ENCODE peak calls at places on chromosomes 3 and 15, in seven cellular contexts. T is H9, C is trophoblast cell, V is IMR-90, G is mesenchymal stem cell, A is H1, P is mesendoderm. E is an unnamed sample.

GRCh38 chr15:63833246-63833696 is 477 bp downstream of the HERC1 start:
- DNase-seq in A (no peak), C (peak), V (peak), G (peak), T (peak), P (peak), E (peak)

GRCh38 chr3:155704771-155705559 is 39.9 kb downstream of the PLCH1 start:
- DNase-seq in A (no peak), T (no peak), P (no peak), V (peak), C (no peak), G (no peak), E (peak)

GRCh38 chr3:133413166-133414020 is 13.5 kb downstream of the BFSP2 start:
- DNase-seq in T (no peak), C (peak), G (peak), A (no peak), P (peak), V (peak), E (no peak)

GRCh38 chr3:64152100-64152499 is 73.2 kb downstream of the PRICKLE2 start:
- DNase-seq in G (peak), A (no peak), P (no peak), V (peak), T (no peak), C (peak), E (no peak)

GRCh38 chr3:99925584-99925983 is 107.9 kb downstream of the CMSS1 start:
- DNase-seq in A (no peak), T (no peak), G (peak), P (no peak), V (peak), C (no peak), E (no peak)

GRCh38 chr3:126621627-126622345 is 33.1 kb downstream of the TXNRD3 start:
- DNase-seq in P (peak), V (peak), G (peak), T (no peak), A (no peak), C (peak), E (no peak)

GRCh38 chr3:191333481-191333880 is 3.2 kb upstream of the UTS2B start:
- DNase-seq in G (peak), T (no peak), V (no peak), A (no peak), C (no peak), P (no peak), E (no peak)

GRCh38 chr3:155525324-155525833 is 219.5 kb downstream of the PLCH1 start:
- DNase-seq in T (no peak), V (no peak), G (no peak), P (no peak), A (no peak), C (no peak), E (no peak)

GRCh38 chr3:45441570-45442313 is 53.4 kb downstream of the LARS2 start:
- DNase-seq in C (no peak), V (no peak), A (no peak), P (no peak), T (no peak), G (no peak), E (no peak)

GRCh38 chr3:100963041-100963440 is 30.2 kb downstream of the ABI3BP start:
- DNase-seq in C (no peak), A (no peak), P (no peak), V (no peak), T (no peak), G (no peak), E (no peak)

GRCh38 chr15:29283371-29283770 is 13.7 kb upstream of the NSMCE3 start:
- DNase-seq in A (no peak), P (no peak), C (no peak), T (no peak), G (no peak), V (no peak), E (no peak)

GRCh38 chr15:77040673-77041072 is 30.2 kb downstream of the TSPAN3 start:
- DNase-seq in G (no peak), C (no peak), T (no peak), A (no peak), P (no peak), V (peak), E (no peak)

GRCh38 chr3:186617038-186617934 is 4.4 kb downstream of the AHSG start:
- DNase-seq in G (peak), P (peak), V (peak), A (peak), C (peak), T (peak), E (peak)

GRCh38 chr3:179589143-179589542 is 15.3 kb downstream of the MRPL47 start:
- DNase-seq in P (no peak), T (no peak), A (no peak), C (no peak), V (peak), G (peak), E (no peak)

GRCh38 chr15:50148362-50148963 is 29.4 kb upstream of the ATP8B4 start:
- DNase-seq in C (peak), T (peak), A (peak), P (peak), G (peak), V (peak), E (peak)

GRCh38 chr15:51888593-51889195 is 59.2 kb downstream of the TMOD3 start:
- DNase-seq in P (no peak), C (peak), V (peak), G (peak), A (no peak), T (no peak), E (no peak)

GRCh38 chr3:186988806-186989205 is 58.5 kb downstream of the ST6GAL1 start:
- DNase-seq in C (no peak), V (no peak), T (no peak), G (no peak), P (no peak), A (no peak), E (no peak)

GRCh38 chr3:153768559-153769469 is 352.4 kb upstream of the ARHGEF26 start:
- DNase-seq in P (peak), A (peak), V (peak), T (peak), G (peak), C (peak), E (peak)

GRCh38 chr15:82040395-82040794 is 5.4 kb downstream of the MEX3B start:
- DNase-seq in T (no peak), A (no peak), V (peak), G (no peak), C (no peak), P (no peak), E (no peak)

GRCh38 chr3:146024260-146024659 is 136.7 kb downstream of the PLOD2 start:
- DNase-seq in T (no peak), C (no peak), V (no peak), A (no peak), G (no peak), P (no peak), E (no peak)

GRCh38 chr15:48472756-48473155 is 141.5 kb downstream of the DUT start:
- DNase-seq in C (no peak), V (peak), G (peak), T (no peak), A (no peak), P (no peak), E (no peak)

GRCh38 chr3:27723803-27724458 is 1.8 kb upstream of the EOMES start:
- DNase-seq in G (no peak), P (peak), C (no peak), A (no peak), V (no peak), T (no peak), E (no peak)

GRCh38 chr15:92037446-92037845 is 183.9 kb downstream of the SLCO3A1 start:
- DNase-seq in A (no peak), T (no peak), V (no peak), P (no peak), G (no peak), C (peak), E (no peak)

GRCh38 chr15:74374648-74375302 is 7.3 kb upstream of the CYP11A1 start:
- DNase-seq in T (no peak), P (no peak), A (no peak), C (no peak), V (no peak), G (no peak), E (no peak)

GRCh38 chr15:80562846-80563245 is 132.3 kb upstream of the ABHD17C start:
- DNase-seq in T (no peak), G (no peak), P (no peak), V (no peak), A (no peak), C (no peak), E (no peak)

GRCh38 chr15:62934236-62934971 is 108.1 kb upstream of the TPM1 start:
- DNase-seq in A (no peak), C (no peak), V (no peak), G (no peak), T (no peak), P (no peak), E (no peak)

GRCh38 chr3:179464296-179465092 is 13.2 kb upstream of the GNB4 start:
- DNase-seq in G (no peak), A (no peak), T (no peak), V (no peak), C (peak), P (peak), E (no peak)

GRCh38 chr15:19973718-19974117 is 567.9 kb downstream of the GOLGA6L6 start:
- DNase-seq in V (no peak), A (no peak), P (no peak), G (no peak), C (no peak), T (no peak), E (no peak)

GRCh38 chr3:187368765-187369450 is 723 bp downstream of the RTP4 start:
- DNase-seq in C (no peak), V (no peak), P (no peak), T (no peak), A (no peak), G (no peak), E (no peak)

GRCh38 chr3:161148832-161149475 is 43.8 kb upstream of the B3GALNT1 start:
- DNase-seq in V (no peak), T (no peak), G (peak), A (no peak), C (no peak), P (no peak), E (no peak)

GRCh38 chr15:41952003-41952563 is 20.3 kb downstream of the EHD4 start:
- DNase-seq in T (no peak), C (no peak), V (no peak), G (no peak), A (no peak), P (no peak), E (no peak)

GRCh38 chr3:6861331-6861988 is 545 bp downstream of the GRM7 start:
- DNase-seq in T (peak), G (no peak), P (peak), C (no peak), A (no peak), V (no peak), E (peak)

GRCh38 chr3:37787027-37787868 is 74.4 kb upstream of the CTDSPL start:
- DNase-seq in A (no peak), V (no peak), T (no peak), G (no peak), C (no peak), P (no peak), E (no peak)

DNA sequence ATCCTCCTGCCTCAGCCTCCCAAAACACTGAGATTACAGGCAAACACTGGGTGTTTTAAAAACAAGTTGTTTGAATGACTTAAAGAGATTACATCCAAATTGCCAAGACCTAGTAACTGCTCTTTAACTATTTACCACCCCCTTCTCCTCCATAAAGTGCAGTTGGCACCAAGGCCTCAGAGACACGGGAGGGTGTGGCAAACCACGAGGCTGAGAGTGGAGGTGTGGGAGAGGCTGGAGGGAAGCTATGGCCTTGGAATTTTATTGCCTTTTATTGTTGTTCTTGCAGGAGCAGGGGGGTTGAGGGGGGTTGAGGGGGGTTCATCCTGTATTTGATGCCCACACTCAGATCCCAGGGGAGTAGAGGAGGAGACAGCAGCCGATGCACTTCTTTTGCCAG is 76.0 kb upstream of the CTDSPL start:
- DNase-seq in G (no peak), C (no peak), P (no peak), T (no peak), V (no peak), A (no peak), E (no peak)
- H2AK5ac ChIP-seq in G (no peak), C (no peak), P (no peak), T (no peak), V (no peak), A (no peak), E (no peak)

GRCh38 chr3:127749787-127750225 is 72.5 kb downstream of the MGLL start:
- DNase-seq in G (no peak), A (no peak), V (no peak), C (no peak), P (peak), T (no peak), E (no peak)
- H2AK5ac ChIP-seq in G (peak), A (no peak), V (peak), C (no peak), P (no peak), T (no peak), E (peak)

GRCh38 chr15:26461847-26462608 is 310.8 kb downstream of the GABRB3 start:
- DNase-seq in G (no peak), P (no peak), A (no peak), V (no peak), T (no peak), C (no peak), E (no peak)
- H2AK5ac ChIP-seq in G (no peak), P (no peak), A (no peak), V (no peak), T (no peak), C (no peak), E (peak)

GRCh38 chr3:72246685-72247084 is 461.7 kb upstream of the PROK2 start:
- DNase-seq in C (no peak), V (no peak), T (no peak), P (no peak), A (no peak), G (no peak), E (no peak)
- H2AK5ac ChIP-seq in C (no peak), V (no peak), T (no peak), P (no peak), A (no peak), G (no peak), E (no peak)

GRCh38 chr3:55435446-55435845 is 51.7 kb downstream of the WNT5A start:
- DNase-seq in V (no peak), P (no peak), G (no peak), T (no peak), A (no peak), C (no peak), E (no peak)
- H2AK5ac ChIP-seq in V (peak), P (no peak), G (no peak), T (no peak), A (no peak), C (no peak), E (no peak)

GRCh38 chr3:42855547-42856380 is 19.9 kb downstream of the CYP8B1 start:
- DNase-seq in T (peak), C (no peak), P (no peak), G (no peak), A (no peak), V (no peak), E (no peak)
- H2AK5ac ChIP-seq in T (no peak), C (no peak), P (no peak), G (no peak), A (no peak), V (no peak), E (no peak)

GRCh38 chr3:94305835-94306685 is 243.2 kb downstream of the NSUN3 start:
- DNase-seq in T (no peak), A (no peak), C (no peak), G (no peak), V (no peak), P (no peak), E (peak)
- H2AK5ac ChIP-seq in T (no peak), A (no peak), C (no peak), G (no peak), V (no peak), P (no peak), E (no peak)

GRCh38 chr15:40329804-40330203 is 6.3 kb downstream of the INAFM2 start:
- DNase-seq in G (peak), T (no peak), V (no peak), A (no peak), C (no peak), P (no peak), E (no peak)

GRCh38 chr15:40331637-40332036 is 8.1 kb downstream of the INAFM2 start:
- DNase-seq in A (no peak), P (no peak), V (no peak), T (no peak), G (no peak), C (peak), E (no peak)

GRCh38 chr15:40328711-40329240 is 5.3 kb downstream of the INAFM2 start:
- DNase-seq in P (no peak), T (no peak), G (peak), V (no peak), A (no peak), C (no peak), E (no peak)

GRCh38 chr15:40331026-40331425 is 7.5 kb downstream of the INAFM2 start:
- DNase-seq in T (no peak), C (no peak), A (no peak), V (no peak), G (no peak), P (no peak), E (no peak)

DNA sequence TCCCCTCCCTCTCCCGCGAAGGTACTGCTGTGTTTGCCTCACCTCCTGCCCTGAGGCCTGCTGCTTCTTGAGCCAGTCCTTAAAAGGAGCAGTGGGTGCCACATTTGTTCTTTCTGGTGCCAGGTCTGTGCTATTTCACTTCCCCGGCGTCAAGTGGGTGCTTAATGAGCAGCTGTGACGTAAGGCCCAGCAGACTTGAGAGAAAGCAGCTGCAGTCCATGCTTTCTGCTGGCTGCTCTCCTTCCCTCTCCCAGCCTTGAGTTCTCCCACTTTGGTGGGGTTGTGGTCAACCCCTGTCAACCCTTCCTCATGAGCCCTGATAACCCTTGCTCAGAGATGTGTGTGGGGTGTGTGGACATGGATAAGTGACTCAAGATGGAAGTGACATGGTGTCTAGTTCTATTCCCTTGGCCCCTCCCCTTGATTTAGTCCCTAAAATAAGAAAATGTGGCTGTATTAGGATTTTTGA is 6.9 kb downstream of the INAFM2 start:
- DNase-seq in T (no peak), V (peak), P (no peak), G (peak), C (no peak), A (no peak), E (no peak)
- H2AK5ac ChIP-seq in T (no peak), V (peak), P (no peak), G (peak), C (no peak), A (no peak), E (no peak)

E was measured in neuronal stem cell.